ENCODE peak calls at places on chromosomes 7 and 10, in ten cellular contexts. One of them, this sample, is unnamed.

GRCh38 chr7:118870187-118870586 is 645.7 kb downstream of the ANKRD7 start:
- DNase-seq in pancreas: no peak
- DNase-seq in SJSA1: no peak
- DNase-seq in neuronal stem cell: peak
- DNase-seq in AG10803: no peak
- DNase-seq in hippocampal formation: no peak
- DNase-seq in heart left ventricle: no peak
- DNase-seq in putamen: peak
- DNase-seq in NCI-H1694 treated with DMSO at 0.1 percent for 48 hours: no peak
- DNase-seq in activated T-helper 1 cell treated with anti-CD3 and anti-CD28 coated beads, Interleukin-2, amount 50 U/mL, for 16 hours: no peak
- DNase-seq in this sample: no peak

GRCh38 chr10:9342865-9343450 is 1288.5 kb downstream of the GATA3 start:
- DNase-seq in heart left ventricle: no peak
- DNase-seq in NCI-H1694 treated with DMSO at 0.1 percent for 48 hours: peak
- DNase-seq in AG10803: peak
- DNase-seq in putamen: peak
- DNase-seq in hippocampal formation: peak
- DNase-seq in neuronal stem cell: peak
- DNase-seq in activated T-helper 1 cell treated with anti-CD3 and anti-CD28 coated beads, Interleukin-2, amount 50 U/mL, for 16 hours: no peak
- DNase-seq in SJSA1: no peak
- DNase-seq in pancreas: no peak
- DNase-seq in this sample: no peak

GRCh38 chr10:103776878-103777591 is 78.3 kb downstream of the SH3PXD2A start:
- DNase-seq in hippocampal formation: no peak
- DNase-seq in SJSA1: no peak
- DNase-seq in putamen: no peak
- DNase-seq in NCI-H1694 treated with DMSO at 0.1 percent for 48 hours: no peak
- DNase-seq in pancreas: no peak
- DNase-seq in heart left ventricle: peak
- DNase-seq in activated T-helper 1 cell treated with anti-CD3 and anti-CD28 coated beads, Interleukin-2, amount 50 U/mL, for 16 hours: no peak
- DNase-seq in AG10803: peak
- DNase-seq in neuronal stem cell: no peak
- DNase-seq in this sample: no peak

GRCh38 chr7:159144756-159145543 is at the start of gene VIPR2:
- DNase-seq in neuronal stem cell: peak
- DNase-seq in activated T-helper 1 cell treated with anti-CD3 and anti-CD28 coated beads, Interleukin-2, amount 50 U/mL, for 16 hours: no peak
- DNase-seq in pancreas: no peak
- DNase-seq in hippocampal formation: no peak
- DNase-seq in NCI-H1694 treated with DMSO at 0.1 percent for 48 hours: no peak
- DNase-seq in SJSA1: no peak
- DNase-seq in AG10803: no peak
- DNase-seq in putamen: no peak
- DNase-seq in heart left ventricle: no peak
- DNase-seq in this sample: peak

GRCh38 chr7:28155019-28155660 is 25.5 kb downstream of the JAZF1 start:
- DNase-seq in SJSA1: no peak
- DNase-seq in hippocampal formation: no peak
- DNase-seq in pancreas: no peak
- DNase-seq in activated T-helper 1 cell treated with anti-CD3 and anti-CD28 coated beads, Interleukin-2, amount 50 U/mL, for 16 hours: no peak
- DNase-seq in NCI-H1694 treated with DMSO at 0.1 percent for 48 hours: no peak
- DNase-seq in putamen: peak
- DNase-seq in heart left ventricle: no peak
- DNase-seq in AG10803: no peak
- DNase-seq in neuronal stem cell: no peak
- DNase-seq in this sample: no peak

GRCh38 chr10:66925896-66926719 is at the start of gene LRRTM3:
- DNase-seq in AG10803: peak
- DNase-seq in neuronal stem cell: peak
- DNase-seq in NCI-H1694 treated with DMSO at 0.1 percent for 48 hours: peak
- DNase-seq in heart left ventricle: peak
- DNase-seq in pancreas: peak
- DNase-seq in hippocampal formation: peak
- DNase-seq in putamen: peak
- DNase-seq in activated T-helper 1 cell treated with anti-CD3 and anti-CD28 coated beads, Interleukin-2, amount 50 U/mL, for 16 hours: no peak
- DNase-seq in SJSA1: no peak
- DNase-seq in this sample: no peak

GRCh38 chr10:50334273-50334672 is 83.0 kb upstream of the ASAH2 start:
- DNase-seq in activated T-helper 1 cell treated with anti-CD3 and anti-CD28 coated beads, Interleukin-2, amount 50 U/mL, for 16 hours: no peak
- DNase-seq in neuronal stem cell: no peak
- DNase-seq in SJSA1: no peak
- DNase-seq in heart left ventricle: no peak
- DNase-seq in putamen: no peak
- DNase-seq in hippocampal formation: no peak
- DNase-seq in pancreas: no peak
- DNase-seq in AG10803: no peak
- DNase-seq in NCI-H1694 treated with DMSO at 0.1 percent for 48 hours: no peak
- DNase-seq in this sample: no peak

GRCh38 chr10:112585960-112586359 is 138.9 kb downstream of the VTI1A start:
- DNase-seq in hippocampal formation: no peak
- DNase-seq in activated T-helper 1 cell treated with anti-CD3 and anti-CD28 coated beads, Interleukin-2, amount 50 U/mL, for 16 hours: no peak
- DNase-seq in NCI-H1694 treated with DMSO at 0.1 percent for 48 hours: no peak
- DNase-seq in neuronal stem cell: no peak
- DNase-seq in AG10803: peak
- DNase-seq in pancreas: no peak
- DNase-seq in heart left ventricle: no peak
- DNase-seq in putamen: no peak
- DNase-seq in SJSA1: no peak
- DNase-seq in this sample: no peak

GRCh38 chr10:119862524-119862923 is 10.1 kb downstream of the MCMBP start:
- DNase-seq in neuronal stem cell: no peak
- DNase-seq in pancreas: no peak
- DNase-seq in SJSA1: no peak
- DNase-seq in heart left ventricle: no peak
- DNase-seq in NCI-H1694 treated with DMSO at 0.1 percent for 48 hours: no peak
- DNase-seq in activated T-helper 1 cell treated with anti-CD3 and anti-CD28 coated beads, Interleukin-2, amount 50 U/mL, for 16 hours: no peak
- DNase-seq in putamen: no peak
- DNase-seq in hippocampal formation: no peak
- DNase-seq in AG10803: no peak
- DNase-seq in this sample: no peak

GRCh38 chr7:120645976-120646375 is 212.0 kb downstream of the TSPAN12 start:
- DNase-seq in SJSA1: no peak
- DNase-seq in AG10803: no peak
- DNase-seq in heart left ventricle: no peak
- DNase-seq in putamen: no peak
- DNase-seq in NCI-H1694 treated with DMSO at 0.1 percent for 48 hours: no peak
- DNase-seq in pancreas: no peak
- DNase-seq in neuronal stem cell: no peak
- DNase-seq in activated T-helper 1 cell treated with anti-CD3 and anti-CD28 coated beads, Interleukin-2, amount 50 U/mL, for 16 hours: no peak
- DNase-seq in hippocampal formation: peak
- DNase-seq in this sample: no peak

GRCh38 chr10:93541402-93542357 is 24.8 kb upstream of the FFAR4 start:
- DNase-seq in AG10803: peak
- DNase-seq in heart left ventricle: peak
- DNase-seq in putamen: no peak
- DNase-seq in NCI-H1694 treated with DMSO at 0.1 percent for 48 hours: peak
- DNase-seq in neuronal stem cell: peak
- DNase-seq in hippocampal formation: no peak
- DNase-seq in SJSA1: no peak
- DNase-seq in activated T-helper 1 cell treated with anti-CD3 and anti-CD28 coated beads, Interleukin-2, amount 50 U/mL, for 16 hours: no peak
- DNase-seq in pancreas: peak
- DNase-seq in this sample: no peak

GRCh38 chr7:90629306-90629918 is 33.3 kb downstream of the CDK14 start:
- DNase-seq in heart left ventricle: no peak
- DNase-seq in SJSA1: no peak
- DNase-seq in AG10803: peak
- DNase-seq in activated T-helper 1 cell treated with anti-CD3 and anti-CD28 coated beads, Interleukin-2, amount 50 U/mL, for 16 hours: no peak
- DNase-seq in neuronal stem cell: peak
- DNase-seq in putamen: no peak
- DNase-seq in pancreas: no peak
- DNase-seq in hippocampal formation: peak
- DNase-seq in NCI-H1694 treated with DMSO at 0.1 percent for 48 hours: peak
- DNase-seq in this sample: no peak

GRCh38 chr10:88743999-88744398 is 15.8 kb upstream of the LIPN start:
- DNase-seq in NCI-H1694 treated with DMSO at 0.1 percent for 48 hours: no peak
- DNase-seq in neuronal stem cell: no peak
- DNase-seq in heart left ventricle: no peak
- DNase-seq in SJSA1: no peak
- DNase-seq in AG10803: no peak
- DNase-seq in pancreas: no peak
- DNase-seq in hippocampal formation: no peak
- DNase-seq in putamen: no peak
- DNase-seq in activated T-helper 1 cell treated with anti-CD3 and anti-CD28 coated beads, Interleukin-2, amount 50 U/mL, for 16 hours: no peak
- DNase-seq in this sample: no peak

GRCh38 chr10:8060010-8060703 is 5.7 kb downstream of the GATA3 start:
- DNase-seq in NCI-H1694 treated with DMSO at 0.1 percent for 48 hours: no peak
- DNase-seq in putamen: no peak
- DNase-seq in neuronal stem cell: peak
- DNase-seq in activated T-helper 1 cell treated with anti-CD3 and anti-CD28 coated beads, Interleukin-2, amount 50 U/mL, for 16 hours: no peak
- DNase-seq in heart left ventricle: no peak
- DNase-seq in pancreas: no peak
- DNase-seq in hippocampal formation: no peak
- DNase-seq in AG10803: peak
- DNase-seq in SJSA1: no peak
- DNase-seq in this sample: no peak

GRCh38 chr10:133458021-133458709 is 4.4 kb downstream of the SCART1 start:
- DNase-seq in pancreas: no peak
- DNase-seq in heart left ventricle: no peak
- DNase-seq in NCI-H1694 treated with DMSO at 0.1 percent for 48 hours: no peak
- DNase-seq in putamen: no peak
- DNase-seq in hippocampal formation: no peak
- DNase-seq in neuronal stem cell: no peak
- DNase-seq in SJSA1: no peak
- DNase-seq in activated T-helper 1 cell treated with anti-CD3 and anti-CD28 coated beads, Interleukin-2, amount 50 U/mL, for 16 hours: no peak
- DNase-seq in AG10803: no peak
- DNase-seq in this sample: no peak

GRCh38 chr7:135390829-135391228 is 119.1 kb downstream of the CNOT4 start:
- DNase-seq in pancreas: no peak
- DNase-seq in heart left ventricle: no peak
- DNase-seq in AG10803: no peak
- DNase-seq in neuronal stem cell: no peak
- DNase-seq in activated T-helper 1 cell treated with anti-CD3 and anti-CD28 coated beads, Interleukin-2, amount 50 U/mL, for 16 hours: no peak
- DNase-seq in hippocampal formation: no peak
- DNase-seq in NCI-H1694 treated with DMSO at 0.1 percent for 48 hours: no peak
- DNase-seq in SJSA1: no peak
- DNase-seq in putamen: no peak
- DNase-seq in this sample: no peak

GRCh38 chr10:25047902-25048301 is 31.5 kb downstream of the THNSL1 start:
- DNase-seq in pancreas: no peak
- DNase-seq in NCI-H1694 treated with DMSO at 0.1 percent for 48 hours: no peak
- DNase-seq in AG10803: peak
- DNase-seq in SJSA1: no peak
- DNase-seq in activated T-helper 1 cell treated with anti-CD3 and anti-CD28 coated beads, Interleukin-2, amount 50 U/mL, for 16 hours: no peak
- DNase-seq in neuronal stem cell: no peak
- DNase-seq in heart left ventricle: no peak
- DNase-seq in putamen: no peak
- DNase-seq in hippocampal formation: no peak
- DNase-seq in this sample: no peak

GRCh38 chr10:102523250-102524029 is 19.7 kb downstream of the SUFU start:
- DNase-seq in heart left ventricle: peak
- DNase-seq in AG10803: peak
- DNase-seq in putamen: no peak
- DNase-seq in SJSA1: no peak
- DNase-seq in neuronal stem cell: no peak
- DNase-seq in activated T-helper 1 cell treated with anti-CD3 and anti-CD28 coated beads, Interleukin-2, amount 50 U/mL, for 16 hours: no peak
- DNase-seq in NCI-H1694 treated with DMSO at 0.1 percent for 48 hours: no peak
- DNase-seq in hippocampal formation: no peak
- DNase-seq in pancreas: no peak
- DNase-seq in this sample: no peak

GRCh38 chr7:23261843-23262452 is 15.4 kb downstream of the GPNMB start:
- DNase-seq in pancreas: peak
- DNase-seq in neuronal stem cell: peak
- DNase-seq in NCI-H1694 treated with DMSO at 0.1 percent for 48 hours: peak
- DNase-seq in hippocampal formation: peak
- DNase-seq in SJSA1: peak
- DNase-seq in putamen: peak
- DNase-seq in AG10803: peak
- DNase-seq in heart left ventricle: peak
- DNase-seq in activated T-helper 1 cell treated with anti-CD3 and anti-CD28 coated beads, Interleukin-2, amount 50 U/mL, for 16 hours: no peak
- DNase-seq in this sample: no peak

GRCh38 chr10:128751284-128751683 is 625.1 kb upstream of the MKI67 start:
- DNase-seq in heart left ventricle: no peak
- DNase-seq in activated T-helper 1 cell treated with anti-CD3 and anti-CD28 coated beads, Interleukin-2, amount 50 U/mL, for 16 hours: no peak
- DNase-seq in pancreas: no peak
- DNase-seq in neuronal stem cell: no peak
- DNase-seq in NCI-H1694 treated with DMSO at 0.1 percent for 48 hours: no peak
- DNase-seq in SJSA1: no peak
- DNase-seq in hippocampal formation: no peak
- DNase-seq in putamen: no peak
- DNase-seq in AG10803: no peak
- DNase-seq in this sample: no peak

GRCh38 chr10:13767721-13768178 is 181.0 kb downstream of the PRPF18 start:
- DNase-seq in NCI-H1694 treated with DMSO at 0.1 percent for 48 hours: no peak
- DNase-seq in neuronal stem cell: no peak
- DNase-seq in activated T-helper 1 cell treated with anti-CD3 and anti-CD28 coated beads, Interleukin-2, amount 50 U/mL, for 16 hours: no peak
- DNase-seq in heart left ventricle: no peak
- DNase-seq in putamen: no peak
- DNase-seq in hippocampal formation: no peak
- DNase-seq in pancreas: no peak
- DNase-seq in SJSA1: no peak
- DNase-seq in AG10803: no peak
- DNase-seq in this sample: no peak

GRCh38 chr10:91582063-91582673 is 50.7 kb downstream of the PPP1R3C start:
- DNase-seq in neuronal stem cell: no peak
- DNase-seq in activated T-helper 1 cell treated with anti-CD3 and anti-CD28 coated beads, Interleukin-2, amount 50 U/mL, for 16 hours: no peak
- DNase-seq in NCI-H1694 treated with DMSO at 0.1 percent for 48 hours: no peak
- DNase-seq in SJSA1: no peak
- DNase-seq in AG10803: no peak
- DNase-seq in heart left ventricle: peak
- DNase-seq in pancreas: no peak
- DNase-seq in hippocampal formation: no peak
- DNase-seq in putamen: no peak
- DNase-seq in this sample: no peak

GRCh38 chr10:110865184-110865803 is 6.4 kb upstream of the PDCD4 start:
- DNase-seq in heart left ventricle: no peak
- DNase-seq in AG10803: peak
- DNase-seq in putamen: no peak
- DNase-seq in SJSA1: peak
- DNase-seq in hippocampal formation: no peak
- DNase-seq in NCI-H1694 treated with DMSO at 0.1 percent for 48 hours: no peak
- DNase-seq in pancreas: no peak
- DNase-seq in activated T-helper 1 cell treated with anti-CD3 and anti-CD28 coated beads, Interleukin-2, amount 50 U/mL, for 16 hours: no peak
- DNase-seq in neuronal stem cell: peak
- DNase-seq in this sample: no peak

GRCh38 chr10:126009590-126009989 is 113.2 kb downstream of the FANK1 start:
- DNase-seq in SJSA1: no peak
- DNase-seq in activated T-helper 1 cell treated with anti-CD3 and anti-CD28 coated beads, Interleukin-2, amount 50 U/mL, for 16 hours: no peak
- DNase-seq in heart left ventricle: no peak
- DNase-seq in hippocampal formation: no peak
- DNase-seq in neuronal stem cell: no peak
- DNase-seq in pancreas: no peak
- DNase-seq in AG10803: no peak
- DNase-seq in putamen: no peak
- DNase-seq in NCI-H1694 treated with DMSO at 0.1 percent for 48 hours: no peak
- DNase-seq in this sample: no peak

GRCh38 chr10:97903128-97904025 is 53.7 kb downstream of the GOLGA7B start:
- DNase-seq in AG10803: no peak
- DNase-seq in activated T-helper 1 cell treated with anti-CD3 and anti-CD28 coated beads, Interleukin-2, amount 50 U/mL, for 16 hours: no peak
- DNase-seq in heart left ventricle: no peak
- DNase-seq in pancreas: no peak
- DNase-seq in putamen: no peak
- DNase-seq in SJSA1: no peak
- DNase-seq in neuronal stem cell: no peak
- DNase-seq in NCI-H1694 treated with DMSO at 0.1 percent for 48 hours: peak
- DNase-seq in hippocampal formation: no peak
- DNase-seq in this sample: no peak

GRCh38 chr10:33596411-33596810 is 261.9 kb upstream of the NRP1 start:
- DNase-seq in SJSA1: no peak
- DNase-seq in putamen: no peak
- DNase-seq in activated T-helper 1 cell treated with anti-CD3 and anti-CD28 coated beads, Interleukin-2, amount 50 U/mL, for 16 hours: no peak
- DNase-seq in hippocampal formation: no peak
- DNase-seq in NCI-H1694 treated with DMSO at 0.1 percent for 48 hours: no peak
- DNase-seq in pancreas: no peak
- DNase-seq in AG10803: no peak
- DNase-seq in heart left ventricle: no peak
- DNase-seq in neuronal stem cell: no peak
- DNase-seq in this sample: no peak

GRCh38 chr7:150428671-150429451 is 21.6 kb upstream of the GIMAP8 start:
- DNase-seq in NCI-H1694 treated with DMSO at 0.1 percent for 48 hours: no peak
- DNase-seq in heart left ventricle: no peak
- DNase-seq in pancreas: no peak
- DNase-seq in AG10803: peak
- DNase-seq in activated T-helper 1 cell treated with anti-CD3 and anti-CD28 coated beads, Interleukin-2, amount 50 U/mL, for 16 hours: no peak
- DNase-seq in neuronal stem cell: no peak
- DNase-seq in hippocampal formation: no peak
- DNase-seq in SJSA1: peak
- DNase-seq in putamen: no peak
- DNase-seq in this sample: no peak

GRCh38 chr7:51706851-51707250 is 390.2 kb upstream of the COBL start:
- DNase-seq in NCI-H1694 treated with DMSO at 0.1 percent for 48 hours: no peak
- DNase-seq in AG10803: no peak
- DNase-seq in heart left ventricle: no peak
- DNase-seq in neuronal stem cell: no peak
- DNase-seq in SJSA1: no peak
- DNase-seq in activated T-helper 1 cell treated with anti-CD3 and anti-CD28 coated beads, Interleukin-2, amount 50 U/mL, for 16 hours: no peak
- DNase-seq in putamen: no peak
- DNase-seq in hippocampal formation: no peak
- DNase-seq in pancreas: no peak
- DNase-seq in this sample: no peak

This sample was measured in activated gamma-delta T cell.